ENCODE peak calls at places on chromosomes 16 and 17, in seven cellular contexts. V, X, K, B, L, W and N are unnamed samples.

GRCh38 chr17:44191941-44192496 is 5.2 kb downstream of the TMUB2 start:
- DNase-seq in V (no peak), X (no peak), K (no peak), B (no peak), L (no peak), W (no peak), N (no peak)

GRCh38 chr17:35242158-35242804 is 591 bp upstream of the SLFN5 start:
- DNase-seq in V (peak), X (peak), K (peak), B (peak), L (no peak), W (no peak), N (no peak)

GRCh38 chr17:62692721-62693431 is 65.4 kb downstream of the MRC2 start:
- DNase-seq in V (no peak), X (no peak), K (no peak), B (peak), L (no peak), W (no peak), N (no peak)

GRCh38 chr16:49622084-49622390 is 233.9 kb downstream of the ZNF423 start:
- DNase-seq in V (no peak), X (no peak), K (no peak), B (no peak), L (no peak), W (no peak), N (no peak)

GRCh38 chr17:43431741-43432523 is 33.1 kb downstream of the ARL4D start:
- DNase-seq in V (no peak), X (no peak), K (no peak), B (peak), L (no peak), W (no peak), N (no peak)

GRCh38 chr16:68033101-68033500 is 10.0 kb downstream of the DUS2 start:
- DNase-seq in V (no peak), X (no peak), K (no peak), B (no peak), L (no peak), W (no peak), N (peak)

GRCh38 chr17:142102-142661 is 4.8 kb downstream of the SCGB1C2 start:
- DNase-seq in V (peak), X (peak), K (peak), B (peak), L (no peak), W (no peak), N (peak)

GRCh38 chr17:82386256-82386831 is 14.8 kb downstream of the UTS2R start:
- DNase-seq in V (no peak), X (no peak), K (no peak), B (no peak), L (no peak), W (no peak), N (peak)

GRCh38 chr16:4668313-4668960 is 24.9 kb upstream of the NUDT16L1 start:
- DNase-seq in V (no peak), X (no peak), K (no peak), B (no peak), L (no peak), W (no peak), N (no peak)

GRCh38 chr17:17935321-17936271 is 36.6 kb downstream of the TOM1L2 start:
- DNase-seq in V (no peak), X (no peak), K (peak), B (peak), L (no peak), W (no peak), N (no peak)

GRCh38 chr16:67245189-67245585 is 2.1 kb downstream of the FHOD1 start:
- DNase-seq in V (no peak), X (peak), K (no peak), B (no peak), L (no peak), W (no peak), N (peak)

GRCh38 chr16:17366299-17366961 is 104.3 kb downstream of the XYLT1 start:
- DNase-seq in V (no peak), X (no peak), K (no peak), B (no peak), L (no peak), W (no peak), N (no peak)

GRCh38 chr16:21023509-21024202 is 123.1 kb downstream of the LYRM1 start:
- DNase-seq in V (no peak), X (no peak), K (no peak), B (no peak), L (no peak), W (no peak), N (no peak)

GRCh38 chr16:4899474-4899846 is 37.5 kb downstream of the PPL start:
- DNase-seq in V (no peak), X (no peak), K (no peak), B (no peak), L (no peak), W (no peak), N (no peak)

GRCh38 chr17:79913896-79914812 is 74.9 kb upstream of the CBX4 start:
- DNase-seq in V (peak), X (peak), K (no peak), B (no peak), L (no peak), W (no peak), N (peak)

GRCh38 chr16:6897910-6898475 is 434.7 kb upstream of the RBFOX1 start:
- DNase-seq in V (no peak), X (no peak), K (no peak), B (no peak), L (no peak), W (no peak), N (no peak)

GRCh38 chr17:81608082-81608481 is 28.8 kb downstream of the NPLOC4 start:
- DNase-seq in V (no peak), X (no peak), K (no peak), B (no peak), L (no peak), W (no peak), N (no peak)

GRCh38 chr17:47686276-47686635 is 7.7 kb upstream of the TBKBP1 start:
- DNase-seq in V (no peak), X (no peak), K (peak), B (peak), L (no peak), W (no peak), N (no peak)

GRCh38 chr16:88759245-88759975 is 25.6 kb downstream of the PIEZO1 start:
- DNase-seq in V (no peak), X (peak), K (no peak), B (no peak), L (no peak), W (no peak), N (no peak)

GRCh38 chr17:16106161-16106891 is 106.7 kb downstream of the TTC19 start:
- DNase-seq in V (no peak), X (no peak), K (no peak), B (peak), L (no peak), W (no peak), N (no peak)

GRCh38 chr16:75138636-75139035 is 9.7 kb upstream of the ZFP1 start:
- DNase-seq in V (no peak), X (no peak), K (no peak), B (peak), L (no peak), W (no peak), N (no peak)

GRCh38 chr16:67149276-67150057 is 1.3 kb downstream of the B3GNT9 start:
- DNase-seq in V (no peak), X (no peak), K (no peak), B (no peak), L (no peak), W (no peak), N (no peak)

GRCh38 chr16:83392743-83393142 is 415.0 kb upstream of the HSBP1 start:
- DNase-seq in V (no peak), X (no peak), K (no peak), B (peak), L (no peak), W (no peak), N (no peak)

GRCh38 chr16:67470314-67470713 is 10.6 kb downstream of the ATP6V0D1 start:
- DNase-seq in V (peak), X (peak), K (no peak), B (peak), L (no peak), W (no peak), N (no peak)

GRCh38 chr17:55324296-55324978 is 59.7 kb downstream of the HLF start:
- DNase-seq in V (no peak), X (no peak), K (no peak), B (no peak), L (no peak), W (no peak), N (no peak)

GRCh38 chr16:89712476-89712805 is 8.3 kb downstream of the VPS9D1 start:
- DNase-seq in V (no peak), X (no peak), K (no peak), B (no peak), L (no peak), W (no peak), N (no peak)

GRCh38 chr16:53754938-53755910 is 51.3 kb downstream of the FTO start:
- DNase-seq in V (peak), X (no peak), K (no peak), B (peak), L (no peak), W (no peak), N (no peak)

GRCh38 chr16:53756329-53756996 is 52.5 kb downstream of the FTO start:
- DNase-seq in V (no peak), X (no peak), K (no peak), B (no peak), L (no peak), W (no peak), N (no peak)

GRCh38 chr16:53752566-53752965 is 48.6 kb downstream of the FTO start:
- DNase-seq in V (no peak), X (no peak), K (no peak), B (peak), L (no peak), W (no peak), N (no peak)

GRCh38 chr16:53757971-53758609 is 54.1 kb downstream of the FTO start:
- DNase-seq in V (no peak), X (no peak), K (no peak), B (no peak), L (no peak), W (no peak), N (no peak)

DNA sequence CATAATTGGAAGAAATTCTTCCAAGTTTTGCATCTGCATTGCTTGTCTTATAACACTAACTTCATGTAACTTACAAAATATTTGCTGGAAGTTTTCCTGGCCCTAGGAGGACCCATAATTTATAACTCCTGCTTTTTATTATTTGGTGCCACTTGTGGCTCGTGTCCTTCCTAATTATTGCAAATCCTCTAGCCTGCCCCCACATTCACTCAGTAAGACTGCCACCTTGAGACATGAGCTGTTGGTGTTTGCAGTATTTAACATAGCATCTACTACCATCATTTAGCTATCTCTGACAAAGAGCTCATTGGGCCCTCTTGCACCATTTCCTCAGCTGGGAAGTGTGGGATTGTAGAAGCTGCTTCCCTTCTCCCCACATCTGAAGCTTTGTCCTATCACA is 49.5 kb downstream of the FTO start:
- DNase-seq in V (no peak), X (no peak), K (no peak), B (peak), L (no peak), W (no peak), N (no peak)
- TF ChIP-seq CTCF in V (no peak), X (no peak), K (no peak), B (peak), L (no peak), W (no peak), N (peak)

GRCh38 chr17:49916854-49917515 is 52.0 kb upstream of the DLX4 start:
- DNase-seq in V (no peak), X (no peak), K (no peak), B (no peak), L (no peak), W (no peak), N (no peak)
- TF ChIP-seq CTCF in V (no peak), X (no peak), K (no peak), B (no peak), L (no peak), W (no peak), N (no peak)

GRCh38 chr17:74566132-74566753 is 1.1 kb downstream of the CD300H start:
- DNase-seq in V (no peak), X (no peak), K (no peak), B (peak), L (no peak), W (no peak), N (no peak)
- TF ChIP-seq CTCF in V (no peak), X (no peak), K (peak), B (peak), L (no peak), W (peak), N (peak)

GRCh38 chr17:49230636-49231562 is at the start of gene PHOSPHO1:
- DNase-seq in V (peak), X (peak), K (peak), B (peak), L (no peak), W (no peak), N (no peak)
- TF ChIP-seq CTCF in V (no peak), X (no peak), K (no peak), B (no peak), L (no peak), W (no peak), N (no peak)